ENCODE peak calls at places on chromosomes 16 and 17, in six cellular contexts. V, H, K, D, R and L are unnamed samples. For H3K36me3 and H3K27me3, the result is how much of the 10 kb centered on the place peaks cover.

GRCh38 chr16:88030498-88030897 is 79.3 kb downstream of the BANP start:
- DNase-seq in D (peak), R (no peak), K (no peak), V (no peak), H (no peak), L (no peak)

GRCh38 chr16:87463722-87464690 is 28.8 kb downstream of the ZCCHC14 start:
- DNase-seq in K (no peak), R (no peak), D (peak), V (no peak), H (no peak), L (no peak)

GRCh38 chr16:56691885-56692284 is 9.6 kb downstream of the MT1X start:
- DNase-seq in K (no peak), H (no peak), R (peak), V (no peak), D (no peak), L (no peak)

GRCh38 chr16:14284930-14285541 is 213.9 kb downstream of the MRTFB start:
- DNase-seq in K (no peak), V (peak), H (peak), D (peak), R (no peak), L (peak)

GRCh38 chr17:72666519-72666874 is 426.0 kb downstream of the SLC39A11 start:
- DNase-seq in V (no peak), R (no peak), K (no peak), H (no peak), D (no peak), L (peak)

GRCh38 chr16:60636117-60636516 is 1400.1 kb downstream of the CDH8 start:
- DNase-seq in R (no peak), K (no peak), V (no peak), D (no peak), H (no peak), L (no peak)

GRCh38 chr17:75335315-75335714 is 46.1 kb upstream of the SLC25A19 start:
- DNase-seq in V (no peak), D (no peak), H (no peak), K (no peak), R (no peak), L (peak)

GRCh38 chr16:50857881-50858280 is 116.0 kb downstream of the CYLD start:
- DNase-seq in R (no peak), D (no peak), K (peak), H (no peak), V (no peak), L (no peak)

GRCh38 chr16:27579086-27579980 is 29.4 kb downstream of the KATNIP start:
- DNase-seq in H (no peak), R (no peak), K (no peak), D (peak), V (no peak), L (no peak)

GRCh38 chr16:86294535-86294934 is 215.8 kb upstream of the FOXF1 start:
- DNase-seq in D (no peak), V (no peak), R (no peak), K (no peak), H (no peak), L (no peak)

GRCh38 chr17:76314392-76315227 is 6.5 kb upstream of the QRICH2 start:
- DNase-seq in H (no peak), R (no peak), K (no peak), D (peak), V (no peak), L (no peak)

GRCh38 chr16:72626623-72627022 is 421.3 kb downstream of the ZFHX3 start:
- DNase-seq in R (no peak), H (no peak), K (no peak), V (no peak), D (no peak), L (no peak)
- H3K4me3 ChIP-seq in R (no peak), H (peak), K (no peak), V (no peak), D (peak), L (no peak)

GRCh38 chr16:69166221-69166833 is 20.6 kb upstream of the SNTB2 start:
- DNase-seq in D (peak), R (no peak), H (no peak), K (no peak), V (no peak), L (no peak)
- H3K36me3 ChIP-seq in D (under half), R (half or more), H (under half), K (under half), V (half or more), L (under half)

DNA sequence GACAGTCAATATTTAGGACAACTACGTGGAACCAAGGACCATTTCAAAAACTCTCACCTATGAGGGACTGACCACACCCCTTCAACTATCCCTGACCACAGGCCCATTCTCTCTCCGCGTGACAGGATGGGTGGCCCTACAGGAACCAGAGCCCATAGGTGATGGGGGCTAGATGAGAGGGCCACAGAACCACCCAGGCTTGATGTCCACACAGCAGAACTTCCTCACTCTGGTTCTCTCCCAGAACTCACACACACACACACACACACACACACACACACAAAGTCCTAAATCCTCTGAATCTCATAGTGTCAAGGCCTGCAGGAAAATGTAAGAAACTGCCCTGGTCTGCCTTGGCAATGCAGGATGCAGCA is 1.5 kb downstream of the ZNF319 start:
- DNase-seq in R (peak), D (peak), K (no peak), H (no peak), V (no peak), L (peak)
- H3K27me3 ChIP-seq in R (under half), D (under half), K (under half), H (under half), V (under half), L (under half)

GRCh38 chr16:3961449-3961849 is 80.9 kb upstream of the CREBBP start:
- DNase-seq in R (no peak), H (no peak), V (no peak), D (no peak), K (no peak), L (peak)
- H3K4me3 ChIP-seq in R (peak), H (no peak), V (peak), D (no peak), K (peak), L (no peak)

DNA sequence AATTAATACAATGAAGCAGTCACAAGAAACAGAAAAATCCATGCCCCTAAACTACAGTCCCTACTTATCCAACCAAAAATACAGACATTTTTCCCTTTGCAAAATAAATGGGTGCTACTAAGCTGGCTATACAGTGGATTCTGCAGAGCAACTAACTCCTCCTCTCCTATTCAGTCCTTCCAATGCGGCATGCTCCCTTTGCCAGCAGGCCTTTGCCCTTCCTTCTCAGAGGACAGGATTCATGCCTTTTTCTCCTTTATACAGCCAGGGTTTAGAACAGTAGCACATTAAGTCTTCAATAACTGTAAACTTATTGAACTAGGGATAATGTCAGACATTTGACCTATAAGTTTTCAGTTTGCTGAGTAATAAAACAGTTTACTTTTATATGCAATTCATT is 70.2 kb downstream of the SMURF2 start:
- DNase-seq in V (no peak), H (peak), D (no peak), K (no peak), R (no peak), L (no peak)
- H3K36me3 ChIP-seq in V (half or more), H (under half), D (under half), K (under half), R (half or more), L (under half)

GRCh38 chr17:48559609-48560451 is 14.9 kb upstream of the HOXB2 start:
- DNase-seq in R (no peak), H (no peak), K (no peak), D (no peak), V (no peak), L (peak)
- H3K27me3 ChIP-seq in R (under half), H (half or more), K (under half), D (half or more), V (half or more), L (half or more)

GRCh38 chr17:78709119-78709681 is 72.9 kb downstream of the CYTH1 start:
- DNase-seq in D (no peak), H (no peak), V (no peak), R (no peak), K (no peak), L (no peak)
- H3K4me3 ChIP-seq in D (no peak), H (no peak), V (no peak), R (no peak), K (no peak), L (no peak)

GRCh38 chr17:4945944-4946280 is 2.4 kb downstream of the PFN1 start:
- DNase-seq in K (no peak), D (no peak), R (no peak), H (no peak), V (no peak), L (peak)
- H3K36me3 ChIP-seq in K (under half), D (under half), R (under half), H (under half), V (half or more), L (under half)

DNA sequence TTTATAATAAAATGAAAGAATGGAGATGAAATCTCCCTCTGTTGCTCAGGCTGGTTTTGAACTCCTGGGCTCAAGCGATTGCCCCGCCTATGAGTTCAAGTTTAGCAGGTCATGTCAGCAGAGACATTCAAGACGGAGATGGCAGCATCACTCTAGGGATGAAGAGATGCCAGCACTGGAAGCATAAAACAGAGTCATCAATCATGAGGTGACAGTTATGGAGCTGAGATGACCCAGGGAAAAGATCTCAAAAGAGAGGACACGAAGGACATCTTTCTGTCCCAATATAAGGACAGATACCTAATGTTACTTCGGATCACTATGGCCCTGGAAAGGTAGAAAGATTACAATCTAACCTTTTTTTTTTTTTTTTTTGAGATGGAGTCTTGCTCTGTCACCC is 11.0 kb upstream of the LCMT1 start:
- DNase-seq in H (no peak), R (no peak), D (no peak), K (no peak), V (no peak), L (no peak)
- H3K27me3 ChIP-seq in H (under half), R (under half), D (half or more), K (under half), V (under half), L (under half)

DNA sequence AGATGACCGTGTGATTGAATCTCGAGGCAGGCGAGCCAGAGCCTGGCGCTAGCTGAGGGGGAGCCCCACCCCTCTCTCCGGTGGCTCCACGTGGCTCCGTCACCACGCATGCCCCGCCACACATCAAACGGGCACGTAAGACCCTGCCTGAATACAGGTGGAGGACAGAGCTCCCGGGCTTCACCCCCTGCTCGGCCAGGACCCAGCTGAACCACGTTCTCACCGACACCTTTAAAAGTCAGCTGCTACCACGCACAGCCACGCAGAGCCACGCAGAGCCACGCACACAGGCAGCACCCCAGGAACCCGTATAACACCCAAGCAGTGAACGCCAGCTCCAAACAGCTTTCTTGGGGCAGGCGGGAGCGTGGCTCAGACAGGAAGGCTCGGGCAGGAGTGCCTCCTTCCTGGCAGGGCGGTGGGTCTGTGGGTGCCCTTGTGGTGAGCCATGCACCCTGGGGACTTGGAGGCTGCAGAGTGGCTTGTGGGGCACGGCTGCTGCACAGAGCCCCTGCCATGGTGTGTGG is 4.4 kb downstream of the TMEM204 start:
- DNase-seq in H (no peak), K (no peak), D (no peak), V (peak), R (no peak), L (no peak)
- H3K4me3 ChIP-seq in H (no peak), K (peak), D (no peak), V (peak), R (peak), L (no peak)